ENCODE peak calls at places on chromosome X, in eight cellular contexts. One of them, this sample, is unnamed.

GRCh38 chrX:103681443-103681842 is 5.1 kb downstream of the MORF4L2 start:
- DNase-seq in GM12878: no peak
- DNase-seq in CD8-positive, alpha-beta memory T cell: no peak
- DNase-seq in mesenchymal stem cell: no peak
- DNase-seq in A549: no peak
- DNase-seq in fibroblast of lung: no peak
- DNase-seq in psoas muscle: no peak
- DNase-seq in mammary epithelial cell: no peak
- DNase-seq in this sample: no peak

GRCh38 chrX:31449975-31450374 is 378.1 kb upstream of the FTHL17 start:
- DNase-seq in GM12878: no peak
- DNase-seq in CD8-positive, alpha-beta memory T cell: no peak
- DNase-seq in mesenchymal stem cell: peak; percentile 7
- DNase-seq in A549: no peak
- DNase-seq in fibroblast of lung: no peak
- DNase-seq in psoas muscle: no peak
- DNase-seq in mammary epithelial cell: no peak
- DNase-seq in this sample: no peak

GRCh38 chrX:41921492-41922124 is 1.7 kb downstream of the CASK start:
- DNase-seq in GM12878: peak; percentile 45
- DNase-seq in CD8-positive, alpha-beta memory T cell: no peak
- DNase-seq in mesenchymal stem cell: peak; percentile 61
- DNase-seq in A549: no peak
- DNase-seq in fibroblast of lung: peak; percentile 75
- DNase-seq in psoas muscle: no peak
- DNase-seq in mammary epithelial cell: peak; percentile 73
- DNase-seq in this sample: peak; percentile 17

GRCh38 chrX:22136711-22137110 is 104.6 kb downstream of the PHEX start:
- DNase-seq in GM12878: no peak
- DNase-seq in CD8-positive, alpha-beta memory T cell: no peak
- DNase-seq in mesenchymal stem cell: peak; percentile 48
- DNase-seq in A549: no peak
- DNase-seq in fibroblast of lung: peak; percentile 41
- DNase-seq in psoas muscle: no peak
- DNase-seq in mammary epithelial cell: no peak
- DNase-seq in this sample: no peak

GRCh38 chrX:115912372-115912897 is 258.1 kb upstream of the AGTR2 start:
- DNase-seq in GM12878: peak; percentile 57
- DNase-seq in CD8-positive, alpha-beta memory T cell: no peak
- DNase-seq in mesenchymal stem cell: no peak
- DNase-seq in A549: no peak
- DNase-seq in fibroblast of lung: no peak
- DNase-seq in psoas muscle: no peak
- DNase-seq in mammary epithelial cell: no peak
- DNase-seq in this sample: no peak

GRCh38 chrX:151488677-151489076 is 74.8 kb upstream of the PASD1 start:
- DNase-seq in GM12878: no peak
- DNase-seq in CD8-positive, alpha-beta memory T cell: no peak
- DNase-seq in mesenchymal stem cell: no peak
- DNase-seq in A549: peak; percentile 18
- DNase-seq in fibroblast of lung: no peak
- DNase-seq in psoas muscle: no peak
- DNase-seq in mammary epithelial cell: peak; percentile 5
- DNase-seq in this sample: peak; percentile 2

GRCh38 chrX:12452268-12452667 is 314.0 kb downstream of the FRMPD4 start:
- DNase-seq in GM12878: no peak
- DNase-seq in CD8-positive, alpha-beta memory T cell: no peak
- DNase-seq in mesenchymal stem cell: no peak
- DNase-seq in A549: no peak
- DNase-seq in fibroblast of lung: no peak
- DNase-seq in psoas muscle: no peak
- DNase-seq in mammary epithelial cell: no peak
- DNase-seq in this sample: no peak

GRCh38 chrX:86171366-86171765 is 23.1 kb downstream of the DACH2 start:
- DNase-seq in GM12878: no peak
- DNase-seq in CD8-positive, alpha-beta memory T cell: no peak
- DNase-seq in mesenchymal stem cell: peak; percentile 16
- DNase-seq in A549: no peak
- DNase-seq in fibroblast of lung: peak; percentile 65
- DNase-seq in psoas muscle: no peak
- DNase-seq in mammary epithelial cell: peak; percentile 51
- DNase-seq in this sample: peak; percentile 11

GRCh38 chrX:132776486-132777210 is 181.8 kb downstream of the HS6ST2 start:
- DNase-seq in GM12878: no peak
- DNase-seq in CD8-positive, alpha-beta memory T cell: no peak
- DNase-seq in mesenchymal stem cell: no peak
- DNase-seq in A549: no peak
- DNase-seq in fibroblast of lung: no peak
- DNase-seq in psoas muscle: no peak
- DNase-seq in mammary epithelial cell: no peak
- DNase-seq in this sample: no peak

GRCh38 chrX:97481228-97481627 is 597.5 kb downstream of the RPA4 start:
- DNase-seq in GM12878: no peak
- DNase-seq in CD8-positive, alpha-beta memory T cell: no peak
- DNase-seq in mesenchymal stem cell: no peak
- DNase-seq in A549: no peak
- DNase-seq in fibroblast of lung: no peak
- DNase-seq in psoas muscle: no peak
- DNase-seq in mammary epithelial cell: no peak
- DNase-seq in this sample: no peak

GRCh38 chrX:29090811-29091210 is 503.6 kb downstream of the IL1RAPL1 start:
- DNase-seq in GM12878: no peak
- DNase-seq in CD8-positive, alpha-beta memory T cell: no peak
- DNase-seq in mesenchymal stem cell: peak; percentile 16
- DNase-seq in A549: no peak
- DNase-seq in fibroblast of lung: peak; percentile 44
- DNase-seq in psoas muscle: no peak
- DNase-seq in mammary epithelial cell: no peak
- DNase-seq in this sample: no peak

GRCh38 chrX:129768586-129769466 is 10.9 kb upstream of the SASH3 start:
- DNase-seq in GM12878: no peak
- DNase-seq in CD8-positive, alpha-beta memory T cell: no peak
- DNase-seq in mesenchymal stem cell: no peak
- DNase-seq in A549: no peak
- DNase-seq in fibroblast of lung: peak; percentile 24
- DNase-seq in psoas muscle: peak; percentile 14
- DNase-seq in mammary epithelial cell: no peak
- DNase-seq in this sample: no peak

GRCh38 chrX:129739591-129739990 is 812 bp downstream of the XPNPEP2 start:
- DNase-seq in GM12878: no peak
- DNase-seq in CD8-positive, alpha-beta memory T cell: no peak
- DNase-seq in mesenchymal stem cell: no peak
- DNase-seq in A549: no peak
- DNase-seq in fibroblast of lung: no peak
- DNase-seq in psoas muscle: no peak
- DNase-seq in mammary epithelial cell: no peak
- DNase-seq in this sample: no peak

GRCh38 chrX:69152398-69152797 is 12.9 kb downstream of the PJA1 start:
- DNase-seq in GM12878: no peak
- DNase-seq in CD8-positive, alpha-beta memory T cell: no peak
- DNase-seq in mesenchymal stem cell: peak; percentile 62
- DNase-seq in A549: no peak
- DNase-seq in fibroblast of lung: no peak
- DNase-seq in psoas muscle: no peak
- DNase-seq in mammary epithelial cell: peak; percentile 17
- DNase-seq in this sample: no peak

GRCh38 chrX:146278381-146278780 is 460.8 kb downstream of the SLITRK2 start:
- DNase-seq in GM12878: no peak
- DNase-seq in CD8-positive, alpha-beta memory T cell: no peak
- DNase-seq in mesenchymal stem cell: no peak
- DNase-seq in A549: no peak
- DNase-seq in fibroblast of lung: no peak
- DNase-seq in psoas muscle: no peak
- DNase-seq in mammary epithelial cell: no peak
- DNase-seq in this sample: no peak

DNA sequence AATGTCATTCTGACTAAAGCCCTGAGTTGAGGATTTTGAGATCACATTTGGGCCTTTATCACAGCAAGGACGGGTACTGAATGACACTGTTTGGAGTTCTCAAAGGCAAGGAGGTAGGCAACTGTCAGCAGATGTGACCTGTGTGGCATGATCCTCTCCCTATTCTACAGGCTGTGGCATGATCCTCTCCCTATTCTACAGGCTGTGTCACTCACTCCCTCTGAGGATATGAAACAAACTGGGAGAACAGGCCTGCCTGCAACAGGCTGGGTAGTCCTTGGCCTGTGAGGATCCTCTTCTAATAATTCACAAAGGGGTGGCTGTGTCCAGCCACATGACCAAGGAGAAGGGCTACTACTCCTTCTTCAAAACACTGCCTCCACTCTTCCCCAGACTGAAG is 14.9 kb upstream of the TCEANC start:
- DNase-seq in GM12878: no peak
- DNase-seq in CD8-positive, alpha-beta memory T cell: no peak
- DNase-seq in mesenchymal stem cell: no peak
- DNase-seq in A549: no peak
- DNase-seq in fibroblast of lung: no peak
- DNase-seq in psoas muscle: no peak
- DNase-seq in mammary epithelial cell: no peak
- DNase-seq in this sample: no peak
- H3K9me3 ChIP-seq in GM12878: peaks cover 10% of the 10 kb centered on the region
- H3K9me3 ChIP-seq in CD8-positive, alpha-beta memory T cell: no peaks in the 10 kb centered on the region
- H3K9me3 ChIP-seq in mesenchymal stem cell: peaks cover 33% of the 10 kb centered on the region
- H3K9me3 ChIP-seq in A549: no peaks in the 10 kb centered on the region
- H3K9me3 ChIP-seq in fibroblast of lung: no peaks in the 10 kb centered on the region
- H3K9me3 ChIP-seq in psoas muscle: peaks cover 10% of the 10 kb centered on the region
- H3K9me3 ChIP-seq in mammary epithelial cell: peaks cover 6% of the 10 kb centered on the region
- H3K9me3 ChIP-seq in this sample: no peaks in the 10 kb centered on the region

GRCh38 chrX:153414838-153415552 is 3.7 kb downstream of the ZFP92 start:
- DNase-seq in GM12878: no peak
- DNase-seq in CD8-positive, alpha-beta memory T cell: no peak
- DNase-seq in mesenchymal stem cell: peak; percentile 46
- DNase-seq in A549: no peak
- DNase-seq in fibroblast of lung: peak; percentile 18
- DNase-seq in psoas muscle: peak; percentile 51
- DNase-seq in mammary epithelial cell: no peak
- DNase-seq in this sample: no peak
- H3K27ac ChIP-seq in GM12878: no peak overlapping the region
- H3K27ac ChIP-seq in CD8-positive, alpha-beta memory T cell: no peak overlapping the region
- H3K27ac ChIP-seq in mesenchymal stem cell: no peak overlapping the region
- H3K27ac ChIP-seq in A549: no peak overlapping the region
- H3K27ac ChIP-seq in fibroblast of lung: no peak overlapping the region
- H3K27ac ChIP-seq in psoas muscle: no peak overlapping the region
- H3K27ac ChIP-seq in mammary epithelial cell: no peak overlapping the region
- H3K27ac ChIP-seq in this sample: no peak overlapping the region

DNA sequence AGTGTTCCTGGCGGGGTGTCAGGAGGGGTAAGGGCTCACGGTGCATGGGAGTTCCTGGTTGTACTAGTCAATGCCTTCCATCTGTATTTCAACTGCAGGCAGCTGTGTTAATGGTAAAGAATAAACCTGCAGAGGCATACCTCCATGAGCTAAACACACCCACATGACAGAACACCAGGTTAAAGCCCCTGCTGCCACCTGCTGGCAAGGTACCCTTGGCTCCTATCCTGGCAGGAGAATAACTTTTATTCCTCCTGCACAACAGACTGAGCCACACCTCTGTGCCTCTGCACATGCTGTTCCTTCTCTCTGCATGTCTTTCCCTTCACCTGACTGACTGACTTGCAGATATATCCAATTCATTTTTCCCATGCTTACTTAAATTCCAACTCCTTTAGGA is 11.1 kb downstream of the ITIH6 start:
- DNase-seq in GM12878: no peak
- DNase-seq in CD8-positive, alpha-beta memory T cell: no peak
- DNase-seq in mesenchymal stem cell: no peak
- DNase-seq in A549: no peak
- DNase-seq in fibroblast of lung: no peak
- DNase-seq in psoas muscle: no peak
- DNase-seq in mammary epithelial cell: peak; percentile 19
- DNase-seq in this sample: peak; percentile 33
- H3K4me1 ChIP-seq in GM12878: no peaks in the 10 kb centered on the region
- H3K4me1 ChIP-seq in CD8-positive, alpha-beta memory T cell: no peaks in the 10 kb centered on the region
- H3K4me1 ChIP-seq in mesenchymal stem cell: no peaks in the 10 kb centered on the region
- H3K4me1 ChIP-seq in A549: no peaks in the 10 kb centered on the region
- H3K4me1 ChIP-seq in fibroblast of lung: no peaks in the 10 kb centered on the region
- H3K4me1 ChIP-seq in psoas muscle: no peaks in the 10 kb centered on the region
- H3K4me1 ChIP-seq in mammary epithelial cell: no peaks in the 10 kb centered on the region
- H3K4me1 ChIP-seq in this sample: no peaks in the 10 kb centered on the region

DNA sequence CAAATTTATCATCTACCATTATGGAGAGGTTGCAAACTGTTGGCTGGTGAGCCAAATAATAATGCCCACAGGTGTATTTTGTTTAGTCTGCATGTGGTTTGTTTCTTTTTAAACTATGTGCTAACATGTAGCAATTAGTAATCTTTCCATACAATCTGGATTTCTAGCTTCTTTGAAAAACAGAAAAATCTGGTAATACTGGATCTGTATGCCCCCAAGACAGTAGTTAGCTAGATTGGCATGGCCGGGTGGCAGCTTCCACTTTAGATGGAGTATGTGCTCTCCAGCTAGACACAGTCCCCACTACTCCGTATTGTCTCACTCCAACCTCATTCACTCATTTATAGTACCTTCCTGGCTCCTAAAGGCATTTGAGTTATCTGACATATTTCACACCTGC is 91.3 kb downstream of the NHSL2 start:
- DNase-seq in GM12878: no peak
- DNase-seq in CD8-positive, alpha-beta memory T cell: no peak
- DNase-seq in mesenchymal stem cell: no peak
- DNase-seq in A549: no peak
- DNase-seq in fibroblast of lung: no peak
- DNase-seq in psoas muscle: no peak
- DNase-seq in mammary epithelial cell: no peak
- DNase-seq in this sample: no peak
- H3K9me3 ChIP-seq in GM12878: no peaks in the 10 kb centered on the region
- H3K9me3 ChIP-seq in CD8-positive, alpha-beta memory T cell: no peaks in the 10 kb centered on the region
- H3K9me3 ChIP-seq in mesenchymal stem cell: no peaks in the 10 kb centered on the region
- H3K9me3 ChIP-seq in A549: no peaks in the 10 kb centered on the region
- H3K9me3 ChIP-seq in fibroblast of lung: no peaks in the 10 kb centered on the region
- H3K9me3 ChIP-seq in psoas muscle: no peaks in the 10 kb centered on the region
- H3K9me3 ChIP-seq in mammary epithelial cell: no peaks in the 10 kb centered on the region
- H3K9me3 ChIP-seq in this sample: no peaks in the 10 kb centered on the region

GRCh38 chrX:23883737-23884354 is 23.9 kb downstream of the APOO start:
- DNase-seq in GM12878: no peak
- DNase-seq in CD8-positive, alpha-beta memory T cell: no peak
- DNase-seq in mesenchymal stem cell: peak; percentile 86
- DNase-seq in A549: peak; percentile 79
- DNase-seq in fibroblast of lung: peak; percentile 73
- DNase-seq in psoas muscle: no peak
- DNase-seq in mammary epithelial cell: peak; percentile 89
- DNase-seq in this sample: no peak

GRCh38 chrX:23887918-23888317 is 19.8 kb downstream of the APOO start:
- DNase-seq in GM12878: no peak
- DNase-seq in CD8-positive, alpha-beta memory T cell: no peak
- DNase-seq in mesenchymal stem cell: no peak
- DNase-seq in A549: no peak
- DNase-seq in fibroblast of lung: no peak
- DNase-seq in psoas muscle: no peak
- DNase-seq in mammary epithelial cell: no peak
- DNase-seq in this sample: no peak

GRCh38 chrX:23887448-23887847 is 20.3 kb downstream of the APOO start:
- DNase-seq in GM12878: no peak
- DNase-seq in CD8-positive, alpha-beta memory T cell: no peak
- DNase-seq in mesenchymal stem cell: no peak
- DNase-seq in A549: no peak
- DNase-seq in fibroblast of lung: no peak
- DNase-seq in psoas muscle: no peak
- DNase-seq in mammary epithelial cell: no peak
- DNase-seq in this sample: no peak

GRCh38 chrX:23885803-23886202 is 21.9 kb downstream of the APOO start:
- DNase-seq in GM12878: no peak
- DNase-seq in CD8-positive, alpha-beta memory T cell: no peak
- DNase-seq in mesenchymal stem cell: no peak
- DNase-seq in A549: no peak
- DNase-seq in fibroblast of lung: no peak
- DNase-seq in psoas muscle: no peak
- DNase-seq in mammary epithelial cell: no peak
- DNase-seq in this sample: no peak

GRCh38 chrX:23884427-23885024 is 23.2 kb downstream of the APOO start:
- DNase-seq in GM12878: no peak
- DNase-seq in CD8-positive, alpha-beta memory T cell: no peak
- DNase-seq in mesenchymal stem cell: peak; percentile 49
- DNase-seq in A549: no peak
- DNase-seq in fibroblast of lung: no peak
- DNase-seq in psoas muscle: no peak
- DNase-seq in mammary epithelial cell: peak; percentile 34
- DNase-seq in this sample: no peak
- H3K27ac ChIP-seq in GM12878: no peak overlapping the region
- H3K27ac ChIP-seq in CD8-positive, alpha-beta memory T cell: no peak overlapping the region
- H3K27ac ChIP-seq in mesenchymal stem cell: peak overlapping the region; percentile 92
- H3K27ac ChIP-seq in A549: peak overlapping the region; percentile 97
- H3K27ac ChIP-seq in fibroblast of lung: no peak overlapping the region
- H3K27ac ChIP-seq in psoas muscle: no peak overlapping the region
- H3K27ac ChIP-seq in mammary epithelial cell: peak overlapping the region; percentile 49
- H3K27ac ChIP-seq in this sample: no peak overlapping the region